ENCODE peak calls at places on chromosomes 2 and 18, in four cellular contexts. O, X, D and B are unnamed samples.

GRCh38 chr18:74334242-74334893 is 18.7 kb downstream of the C18orf63 start:
- DNase-seq in O (no peak), X (no peak), D (no peak), B (no peak)

GRCh38 chr18:9736942-9737813 is 29.1 kb downstream of the RAB31 start:
- DNase-seq in O (no peak), X (no peak), D (peak), B (peak)

GRCh38 chr2:203626952-203627681 is 79.3 kb upstream of the CD28 start:
- DNase-seq in O (peak), X (no peak), D (peak), B (no peak)

GRCh38 chr2:129504646-129505045 is 474.8 kb upstream of the RAB6C start:
- DNase-seq in O (no peak), X (no peak), D (no peak), B (no peak)

GRCh38 chr2:219252900-219253752 is at the start of gene TUBA4B:
- DNase-seq in O (peak), X (no peak), D (peak), B (peak)

GRCh38 chr2:16649353-16650286 is 16.0 kb downstream of the CYRIA start:
- DNase-seq in O (no peak), X (no peak), D (no peak), B (no peak)

GRCh38 chr2:8527031-8527430 is 154.8 kb upstream of the ID2 start:
- DNase-seq in O (no peak), X (no peak), D (no peak), B (no peak)

GRCh38 chr2:223734346-223734745 is 103.0 kb downstream of the AP1S3 start:
- DNase-seq in O (no peak), X (no peak), D (no peak), B (no peak)

GRCh38 chr2:101540518-101540917 is 65.6 kb upstream of the RFX8 start:
- DNase-seq in O (no peak), X (no peak), D (peak), B (no peak)